ENCODE peak calls at places on chromosomes 16 and 17, in six cellular contexts. R, N, V, M, B and F are unnamed samples.

GRCh38 chr16:86594712-86595111 is 16.4 kb downstream of the FOXL1 start:
- ATAC-seq in R (no peak), N (no peak), V (no peak), M (no peak), B (no peak), F (no peak)

GRCh38 chr16:85136705-85137322 is 24.5 kb upstream of the CIBAR2 start:
- ATAC-seq in R (no peak), N (peak), V (peak), M (no peak), B (no peak), F (peak)

GRCh38 chr16:55323637-55324490 is at the start of gene IRX6:
- ATAC-seq in R (no peak), N (peak), V (peak), M (no peak), B (no peak), F (peak)

GRCh38 chr17:77036841-77037381 is 103.9 kb upstream of the SEC14L1 start:
- ATAC-seq in R (no peak), N (peak), V (no peak), M (no peak), B (no peak), F (peak)

GRCh38 chr17:72191356-72191755 is 70.5 kb downstream of the SOX9 start:
- ATAC-seq in R (no peak), N (peak), V (no peak), M (no peak), B (no peak), F (no peak)

GRCh38 chr17:17810374-17811248 is 26.2 kb downstream of the SREBF1 start:
- ATAC-seq in R (no peak), N (peak), V (no peak), M (no peak), B (no peak), F (peak)

GRCh38 chr17:41186872-41187271 is 2.2 kb upstream of the KRTAP4-1 start:
- ATAC-seq in R (no peak), N (no peak), V (no peak), M (no peak), B (no peak), F (no peak)

GRCh38 chr17:44053130-44053872 is 13.2 kb downstream of the LSM12 start:
- ATAC-seq in R (no peak), N (peak), V (no peak), M (no peak), B (no peak), F (no peak)

GRCh38 chr17:31425646-31426045 is 34.2 kb downstream of the RAB11FIP4 start:
- ATAC-seq in R (no peak), N (peak), V (no peak), M (no peak), B (no peak), F (peak)

GRCh38 chr16:67632415-67633172 is 12.3 kb upstream of the CARMIL2 start:
- ATAC-seq in R (no peak), N (peak), V (no peak), M (no peak), B (no peak), F (no peak)